ENCODE peak calls at places on chromosomes 16 and 17, in five cellular contexts. Y, S, V, B and U are unnamed samples.

GRCh38 chr17:64540118-64540776 is 33.5 kb downstream of the CEP95 start:
- DNase-seq in Y (no peak), S (no peak), V (no peak), B (no peak), U (no peak)

GRCh38 chr17:18124346-18125126 is 16.0 kb downstream of the MYO15A start:
- DNase-seq in Y (no peak), S (no peak), V (no peak), B (no peak), U (no peak)

GRCh38 chr17:50916708-50917417 is 50.7 kb upstream of the TOB1 start:
- DNase-seq in Y (no peak), S (no peak), V (no peak), B (no peak), U (no peak)

GRCh38 chr17:48024149-48025039 is 13.2 kb downstream of the COPZ2 start:
- DNase-seq in Y (peak; percentile 66), S (peak; percentile 69), V (peak; percentile 83), B (peak; percentile 54), U (peak; percentile 70)

GRCh38 chr17:64331946-64332493 is 58.6 kb downstream of the PECAM1 start:
- DNase-seq in Y (no peak), S (no peak), V (peak; percentile 43), B (no peak), U (no peak)

GRCh38 chr17:29039764-29040598 is 3.0 kb upstream of the PIPOX start:
- DNase-seq in Y (no peak), S (no peak), V (peak; percentile 78), B (peak; percentile 68), U (peak; percentile 76)

GRCh38 chr17:62760059-62760887 is 47.8 kb downstream of the MARCHF10 start:
- DNase-seq in Y (no peak), S (no peak), V (peak; percentile 73), B (no peak), U (peak; percentile 74)

GRCh38 chr16:66366433-66367299 is at the start of gene CDH5:
- DNase-seq in Y (no peak), S (peak; percentile 59), V (peak; percentile 9), B (peak; percentile 14), U (peak; percentile 48)

GRCh38 chr16:2858245-2859025 is 465 bp upstream of the PRSS22 start:
- DNase-seq in Y (no peak), S (peak; percentile 88), V (no peak), B (no peak), U (peak; percentile 9)

GRCh38 chr17:70089513-70090148 is 14.6 kb downstream of the KCNJ16 start:
- DNase-seq in Y (no peak), S (no peak), V (no peak), B (no peak), U (no peak)

GRCh38 chr17:56834380-56835258 is 668 bp downstream of the DGKE start:
- DNase-seq in Y (peak; percentile 85), S (peak; percentile 66), V (peak; percentile 45), B (peak; percentile 62), U (no peak)

GRCh38 chr17:45857977-45858708 is 13.5 kb downstream of the SPPL2C start:
- DNase-seq in Y (no peak), S (no peak), V (peak; percentile 54), B (no peak), U (no peak)

GRCh38 chr17:27631409-27631755 is 394 bp downstream of the LGALS9 start:
- DNase-seq in Y (no peak), S (no peak), V (no peak), B (peak; percentile 33), U (no peak)

GRCh38 chr17:205817-206216 is 24.4 kb upstream of the DOC2B start:
- DNase-seq in Y (no peak), S (no peak), V (no peak), B (no peak), U (no peak)

GRCh38 chr17:4186244-4186920 is 43.4 kb downstream of the CYB5D2 start:
- DNase-seq in Y (no peak), S (peak; percentile 65), V (no peak), B (no peak), U (no peak)

GRCh38 chr16:4362476-4363250 is 9.0 kb upstream of the VASN start:
- DNase-seq in Y (no peak), S (no peak), V (no peak), B (no peak), U (no peak)

GRCh38 chr16:25140459-25140858 is 28.9 kb downstream of the LCMT1 start:
- DNase-seq in Y (no peak), S (no peak), V (no peak), B (no peak), U (no peak)

GRCh38 chr17:81419886-81420768 is 24.9 kb downstream of the BAHCC1 start:
- DNase-seq in Y (no peak), S (no peak), V (peak; percentile 50), B (no peak), U (no peak)

GRCh38 chr17:9839433-9839832 is 13.7 kb downstream of the GLP2R start:
- DNase-seq in Y (no peak), S (no peak), V (peak; percentile 12), B (no peak), U (no peak)

GRCh38 chr16:80512460-80512859 is 28.3 kb upstream of the DYNLRB2 start:
- DNase-seq in Y (no peak), S (no peak), V (no peak), B (no peak), U (no peak)

GRCh38 chr16:11312718-11313492 is 31.8 kb upstream of the PRM1 start:
- DNase-seq in Y (peak; percentile 63), S (no peak), V (peak; percentile 47), B (no peak), U (no peak)

GRCh38 chr16:57727610-57728009 is 8.0 kb upstream of the KATNB1 start:
- DNase-seq in Y (no peak), S (no peak), V (no peak), B (no peak), U (no peak)

GRCh38 chr17:57957886-57958285 is 2.7 kb upstream of the CUEDC1 start:
- DNase-seq in Y (no peak), S (peak; percentile 15), V (no peak), B (no peak), U (no peak)

GRCh38 chr16:56635441-56635967 is 3.0 kb upstream of the MT1A start:
- DNase-seq in Y (no peak), S (no peak), V (no peak), B (no peak), U (no peak)

GRCh38 chr16:2208308-2208707 is 2.4 kb downstream of the BRICD5 start:
- DNase-seq in Y (no peak), S (no peak), V (no peak), B (no peak), U (no peak)

GRCh38 chr16:52318259-52319008 is 228.5 kb downstream of the TOX3 start:
- DNase-seq in Y (no peak), S (no peak), V (no peak), B (no peak), U (no peak)

GRCh38 chr17:38584350-38584925 is 21.3 kb downstream of the SRCIN1 start:
- DNase-seq in Y (peak; percentile 65), S (peak; percentile 77), V (peak; percentile 73), B (no peak), U (peak; percentile 89)

GRCh38 chr17:8991514-8992285 is 26.2 kb upstream of the PIK3R5 start:
- DNase-seq in Y (peak; percentile 79), S (peak; percentile 78), V (peak; percentile 85), B (peak; percentile 66), U (peak; percentile 83)

GRCh38 chr17:57331423-57331822 is 75.1 kb downstream of the MSI2 start:
- DNase-seq in Y (no peak), S (no peak), V (no peak), B (no peak), U (no peak)

GRCh38 chr17:57425903-57426574 is 169.7 kb downstream of the MSI2 start:
- DNase-seq in Y (no peak), S (no peak), V (no peak), B (no peak), U (no peak)

GRCh38 chr17:72372185-72372584 is 251.4 kb downstream of the SOX9 start:
- DNase-seq in Y (no peak), S (no peak), V (peak; percentile 77), B (no peak), U (peak; percentile 58)

GRCh38 chr16:76265434-76266045 is 11.7 kb upstream of the CNTNAP4 start:
- DNase-seq in Y (peak; percentile 22), S (no peak), V (peak; percentile 1), B (no peak), U (no peak)

GRCh38 chr17:4354862-4355514 is 11.5 kb downstream of the UBE2G1 start:
- DNase-seq in Y (no peak), S (no peak), V (peak; percentile 17), B (no peak), U (no peak)

GRCh38 chr17:2929881-2930533 is 133.4 kb downstream of the OR1D5 start:
- DNase-seq in Y (no peak), S (no peak), V (peak; percentile 65), B (no peak), U (peak; percentile 73)